ENCODE peak calls at places on chromosomes 12 and 14, in eight cellular contexts. N is H1, F is stomach, H is amniotic stem cell, M is globus pallidus, I is T-cell, X is Calu3, T is GM10248. J is an unnamed sample.

GRCh38 chr12:11762723-11763326 is 113.4 kb downstream of the ETV6 start:
- DNase-seq in M (no peak), F (no peak), H (no peak), X (no peak), N (no peak), T (peak), I (no peak), J (no peak)

GRCh38 chr12:81079280-81080076 is 1.6 kb downstream of the ACSS3 start:
- DNase-seq in T (no peak), H (no peak), N (no peak), X (no peak), M (no peak), I (no peak), F (no peak), J (no peak)

GRCh38 chr12:52358575-52359350 is 8.5 kb downstream of the KRT85 start:
- DNase-seq in M (no peak), T (peak), X (no peak), N (no peak), F (no peak), I (peak), H (no peak), J (no peak)

GRCh38 chr12:2643736-2644135 is 151.0 kb upstream of the FKBP4 start:
- DNase-seq in N (no peak), X (no peak), F (no peak), H (no peak), T (no peak), M (no peak), I (no peak), J (no peak)

GRCh38 chr14:61559641-61560201 is 135.6 kb upstream of the HIF1A start:
- DNase-seq in X (peak), T (no peak), M (no peak), I (no peak), F (no peak), H (no peak), N (no peak), J (no peak)

GRCh38 chr12:2775431-2775830 is 19.3 kb upstream of the FKBP4 start:
- DNase-seq in T (no peak), H (no peak), X (no peak), M (no peak), N (no peak), I (no peak), F (peak), J (no peak)

GRCh38 chr12:107895966-107896365 is 121.5 kb downstream of the ASCL4 start:
- DNase-seq in H (no peak), I (no peak), M (no peak), X (no peak), F (no peak), T (no peak), N (no peak), J (no peak)

GRCh38 chr12:81078469-81079196 is 754 bp downstream of the ACSS3 start:
- DNase-seq in I (no peak), X (no peak), T (no peak), M (no peak), N (no peak), H (no peak), F (no peak), J (peak)

GRCh38 chr12:49189731-49190314 is 943 bp upstream of the TUBA1A start:
- DNase-seq in H (no peak), M (peak), T (no peak), F (no peak), I (no peak), N (no peak), X (no peak), J (no peak)

GRCh38 chr14:99363051-99363450 is 91.1 kb upstream of the BCL11B start:
- DNase-seq in M (no peak), X (no peak), N (no peak), F (no peak), T (no peak), I (no peak), H (no peak), J (no peak)

GRCh38 chr12:113127791-113128199 is 7.8 kb downstream of the RASAL1 start:
- DNase-seq in X (no peak), H (no peak), N (no peak), F (no peak), T (no peak), M (no peak), I (no peak), J (no peak)

GRCh38 chr12:57214398-57214781 is 2.2 kb upstream of the NXPH4 start:
- DNase-seq in F (peak), H (no peak), T (peak), N (no peak), M (no peak), X (peak), I (peak), J (no peak)

GRCh38 chr12:91579516-91580263 is 397.1 kb upstream of the DCN start:
- DNase-seq in F (no peak), T (no peak), I (no peak), N (no peak), M (no peak), X (no peak), H (no peak), J (no peak)

GRCh38 chr12:124764451-124764850 is 99.2 kb downstream of the SCARB1 start:
- DNase-seq in X (peak), F (no peak), M (no peak), H (no peak), T (no peak), N (no peak), I (no peak), J (no peak)

GRCh38 chr12:124392271-124392990 is 97.5 kb downstream of the RFLNA start:
- DNase-seq in X (no peak), F (no peak), H (no peak), N (no peak), M (peak), I (no peak), T (peak), J (no peak)

GRCh38 chr14:36655963-36656768 is 5.5 kb upstream of the PAX9 start:
- DNase-seq in H (no peak), I (no peak), F (no peak), T (peak), N (no peak), X (peak), M (no peak), J (no peak)

GRCh38 chr12:41509655-41510054 is 321.5 kb downstream of the PDZRN4 start:
- DNase-seq in X (no peak), H (no peak), N (no peak), I (no peak), M (no peak), F (no peak), T (no peak), J (no peak)

GRCh38 chr12:11801643-11802042 is 152.2 kb downstream of the ETV6 start:
- DNase-seq in X (no peak), N (no peak), M (no peak), F (no peak), H (no peak), I (no peak), T (no peak), J (no peak)

J was measured in stromal cell of bone marrow.